ENCODE peak calls at places on chromosomes 1 and 21, in four cellular contexts. C, H, W and F are unnamed samples.
A peak's percentile ranks its signal among the peaks of the same experiment; 100 is the strongest.

GRCh38 chr21:36396971-36397370 is 11.8 kb downstream of the CHAF1B start:
- DNase-seq in H (no peak), W (no peak), C (no peak), F (no peak)

GRCh38 chr1:85465791-85466134 is 804 bp upstream of the DDAH1 start:
- DNase-seq in W (no peak), H (peak; percentile 31), C (no peak), F (no peak)

GRCh38 chr1:119372493-119373086 is 4.0 kb downstream of the HAO2 start:
- DNase-seq in H (peak; percentile 27), W (no peak), C (peak; percentile 49), F (no peak)

GRCh38 chr1:34831721-34832246 is 27.8 kb downstream of the SMIM12 start:
- DNase-seq in H (no peak), W (no peak), C (no peak), F (no peak)

GRCh38 chr1:205719015-205719414 is 31.0 kb downstream of the NUCKS1 start:
- DNase-seq in H (no peak), C (no peak), W (no peak), F (no peak)

GRCh38 chr1:26351591-26352337 is 2.2 kb downstream of the CRYBG2 start:
- DNase-seq in C (peak; percentile 41), H (no peak), W (no peak), F (no peak)

GRCh38 chr1:205668951-205669340 is 11.4 kb downstream of the SLC45A3 start:
- DNase-seq in W (no peak), H (no peak), C (no peak), F (no peak)

GRCh38 chr1:102891868-102892625 is 216.3 kb downstream of the COL11A1 start:
- DNase-seq in C (no peak), W (no peak), H (peak; percentile 82), F (no peak)

GRCh38 chr21:38796426-38796825 is 9.3 kb upstream of the ETS2 start:
- DNase-seq in W (no peak), H (no peak), C (no peak), F (no peak)

GRCh38 chr1:107273515-107273914 is 132.7 kb downstream of the NTNG1 start:
- DNase-seq in W (no peak), H (no peak), C (no peak), F (no peak)

GRCh38 chr1:3369437-3370076 is 84.9 kb upstream of the ARHGEF16 start:
- DNase-seq in W (peak; percentile 48), C (no peak), H (peak; percentile 100), F (no peak)

GRCh38 chr21:36965720-36966065 is 776 bp downstream of the HLCS start:
- DNase-seq in H (peak; percentile 8), C (no peak), W (no peak), F (no peak)

GRCh38 chr21:45972353-45972715 is 9.2 kb upstream of the COL6A1 start:
- DNase-seq in W (no peak), C (no peak), H (no peak), F (no peak)

GRCh38 chr1:231176421-231176820 is 14.6 kb downstream of the TRIM67 start:
- DNase-seq in H (no peak), W (no peak), C (no peak), F (no peak)

GRCh38 chr1:18580087-18580486 is 50.6 kb upstream of the PAX7 start:
- DNase-seq in C (no peak), H (no peak), W (no peak), F (no peak)

GRCh38 chr1:227546598-227547313 is 16.6 kb upstream of the ZNF678 start:
- DNase-seq in C (no peak), W (no peak), H (no peak), F (no peak)

GRCh38 chr1:162136760-162137537 is 67.5 kb downstream of the NOS1AP start:
- DNase-seq in C (peak; percentile 43), H (peak; percentile 72), W (no peak), F (peak; percentile 67)

GRCh38 chr1:116988908-116989307 is 12.7 kb upstream of the CD101 start:
- DNase-seq in C (no peak), H (no peak), W (no peak), F (no peak)

GRCh38 chr1:15799004-15799867 is 8.2 kb downstream of the UQCRHL start:
- DNase-seq in W (peak; percentile 65), H (peak; percentile 97), C (peak; percentile 83), F (peak; percentile 83)

GRCh38 chr1:178740491-178740890 is 15.4 kb downstream of the RALGPS2 start:
- DNase-seq in H (no peak), W (no peak), C (no peak), F (no peak)

GRCh38 chr1:17574502-17574901 is 35.0 kb downstream of the ARHGEF10L start:
- DNase-seq in C (no peak), W (no peak), H (no peak), F (no peak)

GRCh38 chr1:198601936-198602889 is 36.6 kb upstream of the PTPRC start:
- DNase-seq in H (peak; percentile 52), W (no peak), C (no peak), F (no peak)

GRCh38 chr1:53483170-53483569 is 24.0 kb downstream of the DMRTB1 start:
- DNase-seq in H (no peak), C (no peak), W (no peak), F (no peak)

GRCh38 chr1:53484705-53485477 is 25.7 kb downstream of the DMRTB1 start:
- DNase-seq in W (no peak), H (no peak), C (no peak), F (no peak)

GRCh38 chr1:53483656-53484055 is 24.5 kb downstream of the DMRTB1 start:
- DNase-seq in W (no peak), C (no peak), H (no peak), F (no peak)

GRCh38 chr1:53486395-53487026 is 27.3 kb downstream of the DMRTB1 start:
- DNase-seq in H (no peak), C (no peak), W (no peak), F (no peak)

GRCh38 chr1:53485478-53486394 is 26.5 kb downstream of the DMRTB1 start:
- DNase-seq in H (peak; percentile 83), W (peak; percentile 68), C (peak; percentile 60), F (peak; percentile 59)
- H3K4me3 ChIP-seq in H (no peak overlapping the region), W (no peak overlapping the region), C (peak overlapping the region; percentile 20), F (no peak overlapping the region)

GRCh38 chr21:44368711-44369446 is 15.5 kb downstream of the TRPM2 start:
- DNase-seq in C (no peak), H (no peak), W (peak; percentile 8), F (no peak)
- TF ChIP-seq CTCF in C (no peak), H (no peak), W (no peak), F (no peak)

GRCh38 chr1:7549693-7550161 is 221.4 kb upstream of the VAMP3 start:
- DNase-seq in C (no peak), W (no peak), H (no peak), F (no peak)
- H3K4me3 ChIP-seq in C (peak overlapping the region; percentile 19), W (no peak overlapping the region), H (no peak overlapping the region), F (no peak overlapping the region)

GRCh38 chr1:70945266-70945665 is 102.3 kb downstream of the PTGER3 start:
- DNase-seq in H (peak; percentile 24), W (no peak), C (no peak), F (no peak)
- TF ChIP-seq CTCF in H (no peak), W (no peak), C (no peak), F (no peak)

DNA sequence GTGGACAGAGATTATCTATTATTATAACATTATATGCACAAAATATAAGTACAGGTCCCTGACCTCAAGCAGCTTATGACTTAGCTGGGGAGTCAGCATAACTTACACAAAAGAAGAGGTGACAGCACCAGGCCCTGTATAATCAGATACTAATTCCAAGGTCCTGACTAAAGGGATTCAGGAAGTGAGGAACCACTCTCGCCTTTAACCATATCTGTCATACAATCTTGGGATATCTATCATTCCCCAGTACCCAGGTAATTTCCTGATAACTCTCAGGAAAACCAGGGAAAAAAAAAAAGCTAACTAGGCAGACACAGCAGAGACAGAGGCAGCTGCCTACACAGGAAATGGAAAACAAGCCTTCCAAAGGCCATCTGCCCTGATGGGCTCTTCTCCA is 78.5 kb upstream of the CAMK1G start:
- DNase-seq in H (no peak), C (no peak), W (no peak), F (no peak)
- H3K4me3 ChIP-seq in H (no peak overlapping the region), C (no peak overlapping the region), W (no peak overlapping the region), F (no peak overlapping the region)

GRCh38 chr1:53821380-53821779 is 16.7 kb downstream of the NDC1 start:
- DNase-seq in H (no peak), C (no peak), W (no peak), F (no peak)
- TF ChIP-seq CTCF in H (no peak), C (peak; percentile 17), W (no peak), F (no peak)

GRCh38 chr1:64539279-64539678 is 69.3 kb downstream of the CACHD1 start:
- DNase-seq in W (no peak), C (no peak), H (no peak), F (no peak)

GRCh38 chr1:64538389-64538788 is 68.5 kb downstream of the CACHD1 start:
- DNase-seq in C (no peak), W (no peak), H (no peak), F (no peak)

GRCh38 chr1:64539808-64540207 is 69.9 kb downstream of the CACHD1 start:
- DNase-seq in H (peak; percentile 80), C (no peak), W (peak; percentile 45), F (no peak)

GRCh38 chr1:64542118-64542517 is 72.2 kb downstream of the CACHD1 start:
- DNase-seq in C (no peak), W (no peak), H (no peak), F (no peak)

DNA sequence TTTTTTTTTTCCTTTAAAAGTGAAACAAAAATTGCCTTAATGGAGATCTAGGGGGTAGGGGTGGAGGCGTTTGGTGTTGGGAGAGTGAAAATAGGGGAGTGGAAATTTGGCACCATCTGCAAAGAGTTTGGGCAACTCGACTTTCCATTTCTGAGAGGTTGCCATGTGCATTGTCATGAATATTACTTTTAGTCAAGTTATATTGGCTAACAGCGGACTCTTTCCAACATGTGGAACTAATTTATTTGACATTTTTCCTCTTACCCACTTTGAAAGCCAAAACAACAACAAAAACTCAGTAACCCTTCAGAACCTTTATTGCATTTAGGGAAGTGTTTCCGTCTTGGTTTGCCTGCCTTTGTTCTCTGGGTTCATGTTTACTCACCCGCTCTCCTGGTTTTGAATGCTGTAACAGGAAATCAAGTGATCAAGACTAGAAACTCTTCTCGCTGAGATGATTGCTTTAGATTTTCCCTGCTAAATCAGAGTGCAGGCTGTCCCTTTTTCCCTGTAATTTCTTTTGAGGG is 70.4 kb downstream of the CACHD1 start:
- DNase-seq in H (peak; percentile 80), W (no peak), C (no peak), F (peak; percentile 81)
- H3K4me3 ChIP-seq in H (peak overlapping the region; percentile 29), W (no peak overlapping the region), C (no peak overlapping the region), F (peak overlapping the region; percentile 32)

GRCh38 chr1:4796161-4796998 is 142.0 kb downstream of the AJAP1 start:
- DNase-seq in H (no peak), C (no peak), W (no peak), F (no peak)
- TF ChIP-seq CTCF in H (no peak), C (no peak), W (no peak), F (no peak)

GRCh38 chr1:207241164-207241934 is 80.1 kb upstream of the CD55 start:
- DNase-seq in W (no peak), H (peak; percentile 47), C (no peak), F (no peak)
- H3K4me3 ChIP-seq in W (no peak overlapping the region), H (no peak overlapping the region), C (no peak overlapping the region), F (no peak overlapping the region)